ENCODE peak calls at places on chromosomes 1 and 21, in five cellular contexts. One of them, this sample, is unnamed.

GRCh38 chr1:15325375-15326085 is 78.5 kb downstream of the FHAD1 start:
- DNase-seq in astrocyte of the cerebellum: no peak
- DNase-seq in MM.1S: no peak
- DNase-seq in HCT116: no peak
- DNase-seq in HFFc6: no peak
- DNase-seq in this sample: no peak

GRCh38 chr1:17264470-17264869 is 15.6 kb downstream of the PADI3 start:
- DNase-seq in MM.1S: no peak
- DNase-seq in astrocyte of the cerebellum: no peak
- DNase-seq in HCT116: no peak
- DNase-seq in HFFc6: no peak
- DNase-seq in this sample: no peak

GRCh38 chr1:6317101-6317760 is 56.3 kb upstream of the GPR153 start:
- DNase-seq in HFFc6: peak; percentile 29
- DNase-seq in astrocyte of the cerebellum: no peak
- DNase-seq in HCT116: no peak
- DNase-seq in MM.1S: no peak
- DNase-seq in this sample: no peak

GRCh38 chr1:205922314-205922713 is 20.9 kb downstream of the SLC26A9 start:
- DNase-seq in HCT116: no peak
- DNase-seq in HFFc6: no peak
- DNase-seq in astrocyte of the cerebellum: no peak
- DNase-seq in MM.1S: no peak
- DNase-seq in this sample: no peak

GRCh38 chr1:41917051-41917530 is 1.6 kb downstream of the HIVEP3 start:
- DNase-seq in MM.1S: no peak
- DNase-seq in HCT116: no peak
- DNase-seq in HFFc6: no peak
- DNase-seq in astrocyte of the cerebellum: no peak
- DNase-seq in this sample: no peak

GRCh38 chr21:31918250-31918775 is 45.5 kb downstream of the HUNK start:
- DNase-seq in astrocyte of the cerebellum: no peak
- DNase-seq in MM.1S: no peak
- DNase-seq in HFFc6: no peak
- DNase-seq in HCT116: no peak
- DNase-seq in this sample: no peak

GRCh38 chr21:36027352-36027751 is 33.0 kb downstream of the SETD4 start:
- DNase-seq in HCT116: no peak
- DNase-seq in astrocyte of the cerebellum: no peak
- DNase-seq in MM.1S: peak; percentile 72
- DNase-seq in HFFc6: no peak
- DNase-seq in this sample: peak; percentile 58

GRCh38 chr1:22133247-22133927 is 9.5 kb downstream of the WNT4 start:
- DNase-seq in HCT116: no peak
- DNase-seq in MM.1S: no peak
- DNase-seq in HFFc6: no peak
- DNase-seq in astrocyte of the cerebellum: no peak
- DNase-seq in this sample: no peak

GRCh38 chr1:193270996-193271395 is 84.6 kb upstream of the B3GALT2 start:
- DNase-seq in MM.1S: peak; percentile 81
- DNase-seq in astrocyte of the cerebellum: peak; percentile 88
- DNase-seq in HFFc6: peak; percentile 66
- DNase-seq in HCT116: no peak
- DNase-seq in this sample: peak; percentile 46

GRCh38 chr1:243786546-243786945 is 63.5 kb downstream of the AKT3 start:
- DNase-seq in MM.1S: no peak
- DNase-seq in astrocyte of the cerebellum: no peak
- DNase-seq in HCT116: no peak
- DNase-seq in HFFc6: no peak
- DNase-seq in this sample: no peak

GRCh38 chr1:39051956-39052355 is 25.8 kb downstream of the NDUFS5 start:
- DNase-seq in HFFc6: no peak
- DNase-seq in HCT116: no peak
- DNase-seq in MM.1S: no peak
- DNase-seq in astrocyte of the cerebellum: no peak
- DNase-seq in this sample: no peak

GRCh38 chr1:53431725-53432306 is 27.4 kb upstream of the DMRTB1 start:
- DNase-seq in MM.1S: no peak
- DNase-seq in astrocyte of the cerebellum: no peak
- DNase-seq in HCT116: no peak
- DNase-seq in HFFc6: no peak
- DNase-seq in this sample: no peak

GRCh38 chr21:46066843-46067331 is 31.0 kb upstream of the COL6A2 start:
- DNase-seq in HFFc6: no peak
- DNase-seq in HCT116: no peak
- DNase-seq in MM.1S: no peak
- DNase-seq in astrocyte of the cerebellum: no peak
- DNase-seq in this sample: peak; percentile 33

GRCh38 chr1:195608883-195609282 is 999.4 kb downstream of the KCNT2 start:
- DNase-seq in HCT116: no peak
- DNase-seq in HFFc6: no peak
- DNase-seq in MM.1S: no peak
- DNase-seq in astrocyte of the cerebellum: no peak
- DNase-seq in this sample: no peak

GRCh38 chr1:67599085-67599484 is 85.9 kb upstream of the GADD45A start:
- DNase-seq in MM.1S: no peak
- DNase-seq in HFFc6: peak; percentile 22
- DNase-seq in astrocyte of the cerebellum: no peak
- DNase-seq in HCT116: no peak
- DNase-seq in this sample: peak; percentile 10

DNA sequence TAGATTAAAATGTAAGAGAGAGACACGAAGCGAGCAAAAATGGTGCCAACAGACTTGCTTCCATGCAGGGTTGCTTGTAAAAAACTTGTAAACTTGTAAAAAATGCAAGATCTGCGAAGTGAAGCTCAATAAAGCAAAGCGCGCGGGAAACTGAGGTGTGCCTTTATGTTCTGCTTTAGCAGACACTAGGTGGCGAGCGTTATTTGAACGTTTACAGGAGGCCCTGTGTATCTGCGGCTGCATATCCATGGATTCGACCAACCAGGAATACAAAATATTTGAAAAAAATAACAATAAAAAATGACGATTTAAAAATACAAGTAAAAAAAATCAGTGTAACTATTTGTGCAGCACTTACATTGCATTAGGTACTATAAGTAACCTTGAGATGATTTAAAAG is 1.5 kb downstream of the UBE2G2 start:
- DNase-seq in astrocyte of the cerebellum: no peak
- DNase-seq in MM.1S: no peak
- DNase-seq in HCT116: no peak
- DNase-seq in HFFc6: no peak
- DNase-seq in this sample: peak; percentile 69
- TF ChIP-seq CTCF in astrocyte of the cerebellum: peak; percentile 49
- TF ChIP-seq CTCF in MM.1S: no peak
- TF ChIP-seq CTCF in HCT116: no peak
- TF ChIP-seq CTCF in HFFc6: peak; percentile 57
- TF ChIP-seq CTCF in this sample: peak; percentile 57

GRCh38 chr1:114215426-114215825 is 61.8 kb upstream of the SYT6 start:
- DNase-seq in HFFc6: no peak
- DNase-seq in astrocyte of the cerebellum: no peak
- DNase-seq in MM.1S: no peak
- DNase-seq in HCT116: no peak
- DNase-seq in this sample: no peak
- TF ChIP-seq CTCF in HFFc6: peak; percentile 32
- TF ChIP-seq CTCF in astrocyte of the cerebellum: peak; percentile 5
- TF ChIP-seq CTCF in MM.1S: no peak
- TF ChIP-seq CTCF in HCT116: no peak
- TF ChIP-seq CTCF in this sample: no peak

GRCh38 chr1:88288571-88288970 is 395.5 kb upstream of the PKN2 start:
- DNase-seq in astrocyte of the cerebellum: no peak
- DNase-seq in HFFc6: no peak
- DNase-seq in HCT116: no peak
- DNase-seq in MM.1S: no peak
- DNase-seq in this sample: no peak

GRCh38 chr1:88284666-88285366 is 399.3 kb upstream of the PKN2 start:
- DNase-seq in HCT116: no peak
- DNase-seq in astrocyte of the cerebellum: no peak
- DNase-seq in MM.1S: no peak
- DNase-seq in HFFc6: no peak
- DNase-seq in this sample: no peak

GRCh38 chr1:88289703-88290102 is 394.4 kb upstream of the PKN2 start:
- DNase-seq in MM.1S: no peak
- DNase-seq in astrocyte of the cerebellum: no peak
- DNase-seq in HFFc6: no peak
- DNase-seq in HCT116: no peak
- DNase-seq in this sample: no peak

GRCh38 chr1:88286716-88287115 is 397.4 kb upstream of the PKN2 start:
- DNase-seq in MM.1S: no peak
- DNase-seq in HCT116: no peak
- DNase-seq in HFFc6: no peak
- DNase-seq in astrocyte of the cerebellum: no peak
- DNase-seq in this sample: no peak

DNA sequence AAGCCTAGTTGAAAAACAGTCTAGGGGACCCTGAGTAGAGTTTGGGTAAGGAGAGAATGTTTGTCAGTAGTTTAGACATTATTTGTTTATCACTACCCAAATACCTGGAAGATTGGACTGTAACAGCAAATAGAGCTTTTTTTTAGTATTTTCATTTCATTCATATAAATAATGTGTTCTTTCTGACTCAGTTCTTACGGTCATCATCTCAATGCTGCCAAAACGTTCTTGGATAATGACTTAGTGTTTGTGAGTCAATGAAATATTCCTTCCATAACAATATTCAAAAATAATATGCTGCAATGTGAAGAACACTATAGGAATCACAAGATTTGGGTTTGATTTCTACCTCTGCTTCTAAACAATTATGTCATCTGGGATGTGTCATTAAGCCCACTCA is 400.0 kb upstream of the PKN2 start:
- DNase-seq in astrocyte of the cerebellum: no peak
- DNase-seq in HFFc6: no peak
- DNase-seq in HCT116: no peak
- DNase-seq in MM.1S: no peak
- DNase-seq in this sample: no peak
- TF ChIP-seq CTCF in astrocyte of the cerebellum: no peak
- TF ChIP-seq CTCF in HFFc6: no peak
- TF ChIP-seq CTCF in HCT116: no peak
- TF ChIP-seq CTCF in MM.1S: no peak
- TF ChIP-seq CTCF in this sample: no peak

DNA sequence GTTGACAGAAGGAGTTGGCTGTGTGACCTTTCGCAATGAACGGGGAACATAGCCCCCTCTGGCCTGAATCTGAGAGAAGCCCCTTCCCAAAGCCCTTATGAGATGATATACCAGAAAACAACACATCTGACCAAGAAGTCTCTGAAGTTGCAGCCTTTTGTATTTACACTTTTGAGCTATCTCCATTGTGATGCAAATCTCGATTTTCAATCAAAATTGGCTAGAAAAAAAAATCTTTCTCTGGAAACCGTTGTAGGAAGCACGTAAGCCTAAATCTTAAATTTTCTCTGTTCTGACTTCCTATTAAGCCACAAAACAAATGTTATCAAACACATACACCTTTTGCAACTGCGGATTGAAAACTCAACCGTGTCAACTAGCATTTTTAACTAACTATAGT is 71.4 kb upstream of the OLIG2 start:
- DNase-seq in HFFc6: no peak
- DNase-seq in MM.1S: no peak
- DNase-seq in astrocyte of the cerebellum: no peak
- DNase-seq in HCT116: no peak
- DNase-seq in this sample: no peak
- TF ChIP-seq CTCF in HFFc6: no peak
- TF ChIP-seq CTCF in MM.1S: no peak
- TF ChIP-seq CTCF in astrocyte of the cerebellum: no peak
- TF ChIP-seq CTCF in HCT116: no peak
- TF ChIP-seq CTCF in this sample: no peak

DNA sequence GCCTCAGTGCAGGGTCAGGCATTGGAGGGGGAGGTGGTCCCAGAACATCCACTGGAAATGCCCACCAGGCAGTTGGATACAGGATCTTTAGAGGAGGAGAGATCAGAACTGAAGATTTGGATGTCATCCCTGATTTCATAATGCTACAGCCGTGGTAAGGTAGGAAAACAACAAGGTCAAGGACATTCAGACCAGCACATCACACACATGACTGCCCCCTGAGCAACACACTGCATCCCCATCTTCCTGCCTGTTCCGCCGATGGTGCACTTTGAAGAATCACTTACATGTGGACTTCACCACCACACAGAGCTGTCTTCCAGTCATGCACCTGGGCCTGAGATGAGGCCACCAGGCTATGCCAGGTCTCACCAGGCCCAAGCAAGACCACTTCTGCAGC is 16.7 kb downstream of the KIAA1614 start:
- DNase-seq in astrocyte of the cerebellum: no peak
- DNase-seq in HFFc6: no peak
- DNase-seq in MM.1S: no peak
- DNase-seq in HCT116: no peak
- DNase-seq in this sample: no peak
- TF ChIP-seq CTCF in astrocyte of the cerebellum: no peak
- TF ChIP-seq CTCF in HFFc6: no peak
- TF ChIP-seq CTCF in MM.1S: no peak
- TF ChIP-seq CTCF in HCT116: no peak
- TF ChIP-seq CTCF in this sample: no peak